ENCODE peak calls at places on chromosomes 4 and X, in eight cellular contexts. R is hepatocyte, Y is kidney, F is upper lobe of right lung, P is AG04449, V is fibroblast of the aortic adventitia, M is neural progenitor cell, C is pancreas. G is an unnamed sample.

GRCh38 chrX:121635141-121635540 is 587.7 kb downstream of the GLUD2 start:
- DNase-seq in R (no peak), Y (no peak), F (no peak), P (no peak), V (peak), M (no peak), C (no peak), G (no peak)

GRCh38 chr4:186304216-186304615 is 38.2 kb downstream of the F11 start:
- DNase-seq in R (no peak), Y (no peak), F (no peak), P (no peak), V (no peak), M (no peak), C (no peak), G (no peak)

GRCh38 chr4:105712766-105713165 is 4.2 kb downstream of the GSTCD start:
- DNase-seq in R (no peak), Y (no peak), F (no peak), P (no peak), V (no peak), M (no peak), C (no peak), G (no peak)

GRCh38 chrX:39956803-39957394 is 140.9 kb downstream of the BCOR start:
- DNase-seq in R (no peak), Y (no peak), F (no peak), P (no peak), V (no peak), M (no peak), C (no peak), G (no peak)

GRCh38 chrX:13197961-13198761 is 121.7 kb downstream of the ATXN3L start:
- DNase-seq in R (no peak), Y (no peak), F (no peak), P (no peak), V (no peak), M (no peak), C (peak), G (no peak)

GRCh38 chrX:17735396-17735795 is 1.9 kb upstream of the SCML1 start:
- DNase-seq in R (no peak), Y (no peak), F (no peak), P (no peak), V (no peak), M (no peak), C (no peak), G (no peak)

GRCh38 chr4:79050521-79050880 is 111.3 kb upstream of the PAQR3 start:
- DNase-seq in R (no peak), Y (peak), F (no peak), P (no peak), V (no peak), M (no peak), C (no peak), G (no peak)

GRCh38 chr4:13704020-13704419 is 76.5 kb upstream of the BOD1L1 start:
- DNase-seq in R (peak), Y (no peak), F (no peak), P (no peak), V (no peak), M (no peak), C (no peak), G (no peak)

GRCh38 chr4:159398236-159398638 is 295.4 kb downstream of the RAPGEF2 start:
- DNase-seq in R (no peak), Y (no peak), F (no peak), P (no peak), V (no peak), M (no peak), C (no peak), G (no peak)

GRCh38 chr4:126843492-126844067 is 789.2 kb upstream of the INTU start:
- DNase-seq in R (no peak), Y (peak), F (no peak), P (no peak), V (no peak), M (no peak), C (no peak), G (no peak)

GRCh38 chr4:41746440-41747229 is 1.9 kb downstream of the PHOX2B start:
- DNase-seq in R (no peak), Y (no peak), F (no peak), P (no peak), V (no peak), M (peak), C (no peak), G (no peak)
- H3K4me3 ChIP-seq in R (no peak), Y (no peak), F (no peak), P (no peak), V (no peak), M (no peak), C (no peak), G (no peak)

GRCh38 chr4:108786351-108786750 is 23.5 kb upstream of the ETNPPL start:
- DNase-seq in R (no peak), Y (no peak), F (no peak), P (no peak), V (no peak), M (no peak), C (no peak), G (no peak)

GRCh38 chr4:108787106-108787505 is 24.3 kb upstream of the ETNPPL start:
- DNase-seq in R (no peak), Y (no peak), F (no peak), P (no peak), V (no peak), M (no peak), C (no peak), G (no peak)

GRCh38 chr4:108779958-108780357 is 17.1 kb upstream of the ETNPPL start:
- DNase-seq in R (no peak), Y (no peak), F (no peak), P (no peak), V (no peak), M (no peak), C (no peak), G (no peak)

GRCh38 chr4:108787724-108788123 is 24.9 kb upstream of the ETNPPL start:
- DNase-seq in R (no peak), Y (no peak), F (no peak), P (no peak), V (no peak), M (no peak), C (no peak), G (no peak)

DNA sequence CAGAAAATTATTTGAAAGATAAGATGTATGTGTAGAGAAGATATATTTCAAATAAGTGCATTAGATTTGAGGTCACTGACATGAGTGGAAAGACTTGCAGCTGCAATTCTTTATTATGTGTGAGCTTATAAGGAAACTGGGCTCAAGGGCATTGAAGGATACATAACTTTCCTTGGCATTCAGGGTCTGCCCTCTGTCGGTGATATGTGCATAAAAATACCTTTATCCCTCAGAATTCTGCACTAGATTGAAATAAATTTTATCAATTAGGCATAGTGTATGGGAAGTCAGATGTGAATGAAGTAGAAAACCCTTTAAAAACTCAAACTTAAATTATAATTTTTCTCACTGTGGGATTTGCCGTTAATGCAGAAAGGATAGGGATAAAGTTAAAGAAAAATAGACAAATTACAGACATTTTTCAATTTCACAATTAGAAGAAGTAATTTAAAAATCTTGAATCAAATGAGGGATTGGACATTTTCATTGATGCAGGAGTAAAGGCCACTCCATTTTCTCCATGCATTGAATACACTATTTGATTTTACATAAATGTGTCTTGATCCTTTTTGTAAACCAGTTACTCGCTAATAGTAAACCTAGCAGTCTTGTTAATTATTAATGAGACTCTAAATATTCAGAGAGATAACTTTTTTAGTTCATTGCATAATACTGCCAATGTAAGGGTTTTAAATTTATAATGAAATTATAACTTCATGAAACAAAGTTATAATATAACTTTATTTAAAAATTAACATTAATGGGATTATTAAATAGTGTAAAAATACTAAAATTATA is 21.0 kb upstream of the ETNPPL start:
- DNase-seq in R (peak), Y (no peak), F (no peak), P (no peak), V (peak), M (no peak), C (no peak), G (no peak)
- TF ChIP-seq CTCF in R (peak), Y (peak), F (no peak), P (peak), V (peak), M (peak), C (peak), G (no peak)

GRCh38 chr4:46389301-46389761 is 597 bp downstream of the GABRA2 start:
- DNase-seq in R (peak), Y (no peak), F (no peak), P (no peak), V (no peak), M (peak), C (no peak), G (no peak)

GRCh38 chr4:46392421-46392820 is 2.5 kb upstream of the GABRA2 start:
- DNase-seq in R (no peak), Y (no peak), F (no peak), P (no peak), V (no peak), M (peak), C (no peak), G (no peak)

GRCh38 chr4:46388860-46389259 is 1.1 kb downstream of the GABRA2 start:
- DNase-seq in R (peak), Y (no peak), F (no peak), P (no peak), V (no peak), M (no peak), C (no peak), G (no peak)

GRCh38 chr4:46387956-46388355 is 2.0 kb downstream of the GABRA2 start:
- DNase-seq in R (no peak), Y (no peak), F (no peak), P (no peak), V (no peak), M (no peak), C (no peak), G (no peak)

DNA sequence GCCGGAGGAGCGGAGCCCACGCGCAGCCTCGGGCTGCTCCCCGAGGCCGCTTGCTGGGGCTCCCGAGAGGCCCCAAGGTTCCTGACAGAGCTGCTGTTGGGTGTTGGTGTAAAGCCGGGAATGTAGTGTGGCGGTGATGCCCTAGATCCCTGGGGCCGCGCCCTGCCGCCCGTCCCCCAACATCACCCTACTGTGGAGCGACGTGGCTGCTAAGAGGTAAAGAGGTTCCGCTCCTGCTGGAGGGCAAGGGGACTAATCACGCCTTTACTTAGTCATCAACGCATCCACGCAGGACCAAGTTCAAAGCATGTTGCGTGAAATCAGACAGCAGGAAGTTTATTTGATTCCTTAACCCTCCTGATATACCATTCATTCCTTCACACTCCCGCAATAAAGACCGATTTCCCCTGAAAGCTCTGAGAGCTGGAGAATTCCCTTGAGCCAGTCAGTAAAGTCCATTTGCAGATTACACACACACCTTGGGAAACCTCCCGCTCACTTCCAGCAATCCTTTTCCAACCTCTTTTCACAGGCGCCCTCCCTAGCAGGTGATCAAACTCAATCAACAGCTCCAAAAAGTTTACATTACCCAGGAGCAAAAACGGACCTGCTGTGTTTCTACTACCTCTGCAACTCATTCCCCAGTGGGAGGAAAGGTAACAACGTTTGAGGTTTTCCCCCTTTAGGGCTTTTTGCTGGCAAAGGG is 578 bp upstream of the GABRA2 start:
- DNase-seq in R (peak), Y (peak), F (no peak), P (no peak), V (no peak), M (peak), C (no peak), G (no peak)
- H3K4me3 ChIP-seq in R (no peak), Y (peak), F (no peak), P (no peak), V (no peak), M (peak), C (peak), G (no peak)

GRCh38 chrX:24566233-24566632 is 80.9 kb downstream of the PCYT1B start:
- DNase-seq in R (no peak), Y (no peak), F (no peak), P (no peak), V (no peak), M (no peak), C (no peak), G (no peak)

GRCh38 chrX:24563291-24564010 is 83.7 kb downstream of the PCYT1B start:
- DNase-seq in R (no peak), Y (no peak), F (no peak), P (no peak), V (no peak), M (no peak), C (no peak), G (no peak)

DNA sequence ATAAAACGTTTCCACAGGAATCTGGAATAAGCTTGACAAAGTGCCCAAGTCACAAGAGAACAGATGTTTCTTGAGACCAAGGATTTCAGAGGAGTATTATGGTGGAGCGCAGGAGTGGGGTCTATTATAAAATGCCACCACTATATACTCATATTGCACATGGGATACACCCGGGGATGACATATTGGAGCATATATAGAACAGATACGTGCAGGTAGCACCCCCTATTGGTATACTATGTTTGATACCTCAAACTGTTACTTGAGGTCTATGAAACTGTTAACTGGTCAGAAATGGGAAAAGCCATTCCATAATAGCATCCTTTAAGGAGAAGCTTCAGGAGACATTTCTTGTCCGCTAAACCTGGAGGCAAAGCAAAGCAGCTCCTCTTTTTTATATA is 86.0 kb downstream of the PCYT1B start:
- DNase-seq in R (no peak), Y (no peak), F (no peak), P (no peak), V (peak), M (peak), C (no peak), G (peak)
- TF ChIP-seq CTCF in R (no peak), Y (no peak), F (peak), P (no peak), V (peak), M (peak), C (no peak), G (peak)

G was measured in GM12865.